ENCODE peak calls at places on chromosome 7, in ten cellular contexts. N, W, L, U, Z, A, B, J, R and M are unnamed samples. For H3K27me3, the result is how much of the 10 kb centered on the place peaks cover.

GRCh38 chr7:2632717-2633537 is 1.1 kb downstream of the TTYH3 start:
- DNase-seq in N (peak), W (peak), L (peak), U (peak), Z (peak), A (no peak), B (peak), J (peak), R (no peak), M (no peak)

GRCh38 chr7:34339061-34339526 is 318.9 kb upstream of the NPSR1 start:
- DNase-seq in N (no peak), W (no peak), L (no peak), U (no peak), Z (no peak), A (no peak), B (no peak), J (no peak), R (no peak), M (no peak)

GRCh38 chr7:127588697-127589482 is 679 bp downstream of the ARF5 start:
- DNase-seq in N (peak), W (peak), L (peak), U (no peak), Z (peak), A (no peak), B (peak), J (peak), R (no peak), M (peak)

GRCh38 chr7:116705419-116705818 is 33.4 kb downstream of the MET start:
- DNase-seq in N (no peak), W (no peak), L (no peak), U (no peak), Z (no peak), A (no peak), B (no peak), J (no peak), R (no peak), M (no peak)

GRCh38 chr7:66110861-66111260 is 3.8 kb upstream of the CRCP start:
- DNase-seq in N (peak), W (no peak), L (no peak), U (no peak), Z (no peak), A (peak), B (no peak), J (no peak), R (peak), M (no peak)

GRCh38 chr7:117262546-117262945 is 60.3 kb downstream of the WNT2 start:
- DNase-seq in N (no peak), W (no peak), L (no peak), U (no peak), Z (no peak), A (no peak), B (no peak), J (no peak), R (no peak), M (no peak)

GRCh38 chr7:41835977-41836530 is 133.2 kb upstream of the INHBA start:
- DNase-seq in N (no peak), W (no peak), L (no peak), U (no peak), Z (no peak), A (no peak), B (no peak), J (no peak), R (no peak), M (no peak)

GRCh38 chr7:35248576-35249536 is 5.0 kb downstream of the TBX20 start:
- DNase-seq in N (no peak), W (no peak), L (peak), U (no peak), Z (no peak), A (no peak), B (no peak), J (no peak), R (no peak), M (no peak)

GRCh38 chr7:132455306-132455705 is 121.0 kb downstream of the PLXNA4 start:
- DNase-seq in N (no peak), W (no peak), L (no peak), U (no peak), Z (peak), A (no peak), B (no peak), J (no peak), R (no peak), M (no peak)

GRCh38 chr7:46744957-46745699 is 824.1 kb upstream of the IGFBP3 start:
- DNase-seq in N (no peak), W (no peak), L (no peak), U (no peak), Z (no peak), A (no peak), B (no peak), J (no peak), R (no peak), M (no peak)

GRCh38 chr7:117283371-117283770 is 39.5 kb downstream of the WNT2 start:
- DNase-seq in N (peak), W (no peak), L (no peak), U (no peak), Z (no peak), A (peak), B (no peak), J (no peak), R (no peak), M (no peak)

GRCh38 chr7:104978460-104978859 is 35.5 kb upstream of the KMT2E start:
- DNase-seq in N (peak), W (no peak), L (no peak), U (no peak), Z (no peak), A (no peak), B (no peak), J (no peak), R (no peak), M (no peak)

GRCh38 chr7:68309271-68309670 is 1289.0 kb upstream of the AUTS2 start:
- DNase-seq in N (no peak), W (no peak), L (no peak), U (no peak), Z (no peak), A (no peak), B (no peak), J (no peak), R (no peak), M (no peak)

GRCh38 chr7:112938895-112939588 is 147.6 kb downstream of the GPR85 start:
- DNase-seq in N (peak), W (peak), L (peak), U (no peak), Z (peak), A (no peak), B (peak), J (peak), R (no peak), M (no peak)

GRCh38 chr7:128831178-128831993 is 1.2 kb downstream of the FLNC start:
- DNase-seq in N (peak), W (peak), L (peak), U (no peak), Z (no peak), A (no peak), B (peak), J (no peak), R (no peak), M (no peak)

GRCh38 chr7:110521357-110521756 is 569.6 kb upstream of the LRRN3 start:
- DNase-seq in N (no peak), W (no peak), L (no peak), U (no peak), Z (no peak), A (no peak), B (no peak), J (no peak), R (no peak), M (no peak)

GRCh38 chr7:17651926-17652385 is 288.3 kb downstream of the SNX13 start:
- DNase-seq in N (peak), W (no peak), L (no peak), U (no peak), Z (no peak), A (peak), B (no peak), J (no peak), R (no peak), M (no peak)

GRCh38 chr7:66250711-66251110 is 45.6 kb downstream of the TPST1 start:
- DNase-seq in N (peak), W (no peak), L (no peak), U (no peak), Z (no peak), A (no peak), B (no peak), J (no peak), R (no peak), M (no peak)

GRCh38 chr7:90669002-90669401 is 72.9 kb downstream of the CDK14 start:
- DNase-seq in N (no peak), W (no peak), L (no peak), U (no peak), Z (no peak), A (no peak), B (no peak), J (no peak), R (no peak), M (no peak)

GRCh38 chr7:137925754-137926153 is 76.1 kb downstream of the CREB3L2 start:
- DNase-seq in N (no peak), W (no peak), L (peak), U (no peak), Z (no peak), A (no peak), B (no peak), J (no peak), R (no peak), M (no peak)

GRCh38 chr7:150450491-150450992 is at the start of gene GIMAP8:
- DNase-seq in N (no peak), W (no peak), L (no peak), U (no peak), Z (peak), A (no peak), B (peak), J (peak), R (no peak), M (no peak)

GRCh38 chr7:2200584-2200980 is 32.2 kb downstream of the MAD1L1 start:
- DNase-seq in N (no peak), W (no peak), L (no peak), U (no peak), Z (no peak), A (no peak), B (no peak), J (no peak), R (no peak), M (no peak)

GRCh38 chr7:85074016-85074415 is 112.8 kb downstream of the SEMA3D start:
- DNase-seq in N (no peak), W (no peak), L (no peak), U (no peak), Z (no peak), A (no peak), B (no peak), J (no peak), R (no peak), M (no peak)

GRCh38 chr7:50706469-50706937 is 76.2 kb downstream of the GRB10 start:
- DNase-seq in N (no peak), W (no peak), L (no peak), U (no peak), Z (no peak), A (no peak), B (no peak), J (no peak), R (no peak), M (no peak)

GRCh38 chr7:11343818-11344413 is 370.2 kb downstream of the PHF14 start:
- DNase-seq in N (peak), W (no peak), L (peak), U (no peak), Z (no peak), A (no peak), B (no peak), J (no peak), R (no peak), M (no peak)

GRCh38 chr7:36037121-36037662 is 115.9 kb upstream of the EEPD1 start:
- DNase-seq in N (peak), W (no peak), L (no peak), U (no peak), Z (no peak), A (peak), B (peak), J (no peak), R (no peak), M (no peak)

GRCh38 chr7:44964384-44964830 is 14.4 kb downstream of the MYO1G start:
- DNase-seq in N (no peak), W (peak), L (no peak), U (no peak), Z (no peak), A (no peak), B (no peak), J (no peak), R (no peak), M (no peak)

GRCh38 chr7:19089378-19089777 is 28.1 kb downstream of the TWIST1 start:
- DNase-seq in N (no peak), W (no peak), L (no peak), U (no peak), Z (no peak), A (no peak), B (no peak), J (no peak), R (no peak), M (no peak)
- H3K4me3 ChIP-seq in N (no peak), W (no peak), L (no peak), U (no peak), Z (no peak), A (no peak), B (no peak), J (no peak), R (no peak), M (no peak)

GRCh38 chr7:106112118-106112971 is at the start of gene SYPL1:
- DNase-seq in N (peak), W (peak), L (peak), U (peak), Z (peak), A (peak), B (peak), J (peak), R (peak), M (peak)
- TF ChIP-seq CTCF in N (no peak), W (no peak), L (no peak), U (no peak), Z (no peak), A (no peak), B (no peak), J (peak), R (peak), M (no peak)

GRCh38 chr7:101399759-101400158 is 37.1 kb downstream of the COL26A1 start:
- DNase-seq in N (no peak), W (no peak), L (no peak), U (no peak), Z (no peak), A (peak), B (no peak), J (no peak), R (no peak), M (no peak)

GRCh38 chr7:101397770-101398324 is 35.2 kb downstream of the COL26A1 start:
- DNase-seq in N (no peak), W (no peak), L (no peak), U (no peak), Z (no peak), A (no peak), B (no peak), J (no peak), R (no peak), M (no peak)

GRCh38 chr7:101395376-101395775 is 32.7 kb downstream of the COL26A1 start:
- DNase-seq in N (no peak), W (no peak), L (no peak), U (no peak), Z (no peak), A (no peak), B (no peak), J (no peak), R (no peak), M (no peak)

GRCh38 chr7:101398631-101399289 is 36.1 kb downstream of the COL26A1 start:
- DNase-seq in N (no peak), W (no peak), L (no peak), U (no peak), Z (no peak), A (no peak), B (no peak), J (no peak), R (no peak), M (no peak)

GRCh38 chr7:101397243-101397642 is 34.6 kb downstream of the COL26A1 start:
- DNase-seq in N (no peak), W (no peak), L (no peak), U (no peak), Z (no peak), A (no peak), B (no peak), J (no peak), R (no peak), M (no peak)
- H3K27me3 ChIP-seq in N (under half), W (under half), L (under half), U (under half), Z (under half), A (under half), B (under half), J (under half), R (under half), M (under half)

DNA sequence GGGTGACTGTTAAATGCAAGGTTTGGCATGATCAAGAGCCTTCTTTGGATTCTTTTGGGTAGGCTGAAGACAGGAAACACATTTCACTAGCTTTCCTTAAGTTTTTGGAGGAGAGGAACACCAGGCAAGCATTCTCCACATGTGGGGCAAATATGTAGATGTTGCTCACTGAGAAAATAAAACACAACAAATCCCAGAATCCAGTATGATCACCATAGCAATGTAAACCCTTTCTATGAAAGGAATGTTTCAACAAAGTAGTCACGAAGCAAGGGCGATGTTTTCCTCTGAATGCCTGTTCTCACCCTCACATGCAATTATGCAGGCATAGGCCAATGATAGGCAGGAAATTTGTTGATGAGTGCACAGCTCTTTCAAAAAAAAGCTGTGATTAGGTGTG is 20.4 kb upstream of the CEP41 start:
- DNase-seq in N (no peak), W (no peak), L (no peak), U (no peak), Z (no peak), A (peak), B (no peak), J (no peak), R (no peak), M (no peak)
- H3K4me3 ChIP-seq in N (no peak), W (no peak), L (no peak), U (no peak), Z (no peak), A (no peak), B (no peak), J (no peak), R (no peak), M (no peak)

GRCh38 chr7:95631545-95631944 is 35.2 kb upstream of the PDK4 start:
- DNase-seq in N (peak), W (no peak), L (no peak), U (no peak), Z (no peak), A (no peak), B (no peak), J (no peak), R (no peak), M (no peak)

GRCh38 chr7:95623788-95624187 is 27.5 kb upstream of the PDK4 start:
- DNase-seq in N (no peak), W (no peak), L (no peak), U (no peak), Z (no peak), A (no peak), B (no peak), J (no peak), R (no peak), M (no peak)

GRCh38 chr7:95632609-95633008 is 36.3 kb upstream of the PDK4 start:
- DNase-seq in N (peak), W (no peak), L (no peak), U (no peak), Z (no peak), A (no peak), B (no peak), J (no peak), R (no peak), M (no peak)

GRCh38 chr7:95630702-95631458 is 34.6 kb upstream of the PDK4 start:
- DNase-seq in N (peak), W (no peak), L (no peak), U (no peak), Z (no peak), A (no peak), B (no peak), J (no peak), R (no peak), M (no peak)

DNA sequence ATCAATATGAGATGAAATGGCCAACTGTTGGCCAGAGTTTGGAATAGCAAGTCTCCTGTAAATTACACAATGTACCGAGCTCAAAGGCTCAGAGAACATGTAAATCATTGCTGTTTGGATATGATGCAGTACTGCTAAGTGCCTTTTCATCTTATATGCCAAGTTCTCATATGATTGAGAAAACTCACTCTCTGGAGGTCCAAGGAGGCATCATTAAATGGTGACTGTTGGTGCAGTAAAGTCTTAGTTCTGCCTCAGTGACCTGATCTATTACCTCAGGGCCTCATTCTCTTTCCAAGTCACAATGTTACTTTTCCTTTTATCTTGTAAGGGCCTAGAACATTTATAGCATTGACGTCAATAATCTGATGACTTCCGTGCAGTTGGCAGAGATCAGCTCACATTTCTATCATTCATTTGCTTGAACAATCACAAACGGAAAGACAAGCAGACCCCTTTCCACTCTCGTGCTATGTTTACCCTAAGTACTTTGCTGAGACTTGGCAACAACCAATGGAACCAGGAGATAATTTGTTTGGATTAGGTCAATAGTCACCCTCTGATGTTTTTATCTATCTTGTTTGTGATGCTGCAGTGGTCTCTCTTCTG is 32.6 kb upstream of the PDK4 start:
- DNase-seq in N (peak), W (no peak), L (no peak), U (no peak), Z (no peak), A (no peak), B (no peak), J (no peak), R (no peak), M (no peak)
- TF ChIP-seq CTCF in N (no peak), W (no peak), L (no peak), U (no peak), Z (no peak), A (no peak), B (no peak), J (no peak), R (no peak), M (no peak)

DNA sequence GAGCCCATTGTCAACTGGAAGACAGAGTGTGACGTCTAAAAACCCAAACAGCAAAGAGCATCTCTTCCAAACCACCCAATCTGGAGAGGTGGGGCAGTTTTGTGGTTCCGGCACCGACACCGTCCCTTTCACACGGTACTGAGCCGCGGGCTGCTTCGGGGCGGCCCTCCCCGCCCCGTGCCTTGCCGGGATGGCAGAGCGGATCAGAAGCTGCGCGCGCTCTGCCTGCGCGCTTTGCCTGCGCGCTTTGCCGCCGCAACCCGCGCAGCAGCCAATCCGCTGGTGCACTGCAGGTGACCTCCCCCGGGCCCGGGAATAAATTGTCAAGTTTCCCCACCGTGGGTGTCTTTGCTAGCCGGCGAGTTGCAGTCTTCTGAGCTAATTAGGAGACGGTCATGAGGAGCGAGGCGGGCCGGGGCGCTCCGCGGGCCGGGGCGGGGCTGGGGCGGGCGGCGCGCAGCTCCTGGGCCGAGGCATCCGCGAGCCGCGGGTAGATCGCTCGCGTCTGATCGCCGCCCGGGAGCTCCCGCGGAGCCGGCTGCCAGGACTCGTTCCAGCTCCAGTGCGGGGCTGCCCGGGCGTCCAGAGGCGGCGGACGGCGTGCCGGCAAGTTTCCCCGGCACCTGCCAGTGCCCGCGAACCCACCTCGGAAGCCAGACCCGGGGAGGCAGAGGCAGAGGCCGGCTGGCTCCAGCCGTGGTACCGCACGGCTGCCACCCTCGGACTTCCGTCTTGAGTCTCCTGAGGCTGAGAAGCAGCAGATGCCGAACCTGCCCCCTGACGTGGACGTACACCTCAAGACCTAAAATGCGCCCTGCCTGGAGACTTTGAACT is 536.0 kb upstream of the GALNT17 start:
- DNase-seq in N (no peak), W (no peak), L (peak), U (no peak), Z (no peak), A (no peak), B (peak), J (no peak), R (no peak), M (peak)
- H3K27me3 ChIP-seq in N (under half), W (under half), L (half or more), U (under half), Z (under half), A (under half), B (under half), J (under half), R (under half), M (under half)